ENCODE peak calls at places on chromosomes 2 and 18, in seven cellular contexts. J is transverse colon, W is IMR-90, K is ovary, N is lower leg skin, R is stomach, T is NB4. L is an unnamed sample.

GRCh38 chr2:233711312-233712008 is 1.2 kb upstream of the UGT1A5 start:
- DNase-seq in J (peak; percentile 87), N (peak; percentile 92), T (peak; percentile 71), K (peak; percentile 71), R (peak; percentile 88), W (peak; percentile 73), L (peak; percentile 19)

GRCh38 chr2:206863196-206863595 is 76.1 kb upstream of the CPO start:
- DNase-seq in W (no peak), T (no peak), J (no peak), R (no peak), N (no peak), K (no peak), L (peak; percentile 29)

GRCh38 chr2:216713691-216714411 is 18.5 kb upstream of the IGFBP5 start:
- DNase-seq in T (no peak), J (no peak), N (peak; percentile 91), K (peak; percentile 74), R (no peak), W (peak; percentile 93), L (no peak)

GRCh38 chr18:22102948-22103663 is 66.3 kb upstream of the GATA6 start:
- DNase-seq in K (no peak), J (no peak), W (no peak), T (peak; percentile 40), N (peak; percentile 28), R (no peak), L (no peak)

GRCh38 chr2:23614701-23615100 is 229.7 kb downstream of the KLHL29 start:
- DNase-seq in W (no peak), R (no peak), T (peak; percentile 87), J (no peak), N (no peak), K (no peak), L (no peak)

GRCh38 chr2:85675427-85675826 is 7.4 kb upstream of the SFTPB start:
- DNase-seq in R (no peak), N (peak; percentile 66), T (no peak), J (no peak), W (no peak), K (no peak), L (no peak)

GRCh38 chr2:201130524-201131186 is 14.7 kb downstream of the CFLAR start:
- DNase-seq in R (no peak), N (no peak), J (no peak), W (peak; percentile 91), T (peak; percentile 57), K (no peak), L (peak; percentile 60)

GRCh38 chr2:172397136-172397825 is 30.1 kb upstream of the ITGA6 start:
- DNase-seq in N (no peak), K (peak; percentile 46), R (no peak), T (no peak), W (no peak), J (no peak), L (no peak)

GRCh38 chr18:79520473-79521390 is 125.0 kb downstream of the NFATC1 start:
- DNase-seq in K (no peak), N (no peak), T (no peak), J (no peak), W (no peak), R (no peak), L (no peak)

GRCh38 chr18:8750954-8751415 is 45.6 kb downstream of the MTCL1 start:
- DNase-seq in T (no peak), N (no peak), K (peak; percentile 56), R (no peak), J (peak; percentile 35), W (peak; percentile 96), L (no peak)

GRCh38 chr2:142112648-142113278 is 18.1 kb downstream of the LRP1B start:
- DNase-seq in T (peak; percentile 31), K (no peak), R (no peak), J (no peak), W (peak; percentile 48), N (no peak), L (no peak)

GRCh38 chr2:12240216-12240615 is 476.5 kb upstream of the TRIB2 start:
- DNase-seq in T (peak; percentile 49), N (no peak), J (no peak), K (no peak), W (no peak), R (no peak), L (no peak)

GRCh38 chr18:50401888-50402287 is 27.0 kb downstream of the SKA1 start:
- DNase-seq in T (no peak), N (no peak), R (peak; percentile 76), W (peak; percentile 7), K (peak; percentile 69), J (peak; percentile 64), L (no peak)

GRCh38 chr2:217853301-217853881 is 149.4 kb downstream of the TNS1 start:
- DNase-seq in J (no peak), T (no peak), R (no peak), N (peak; percentile 93), K (no peak), W (peak; percentile 69), L (peak; percentile 78)

GRCh38 chr18:26436176-26437031 is 111.9 kb downstream of the KCTD1 start:
- DNase-seq in R (no peak), N (no peak), T (no peak), W (peak; percentile 89), J (no peak), K (no peak), L (no peak)

GRCh38 chr2:64645014-64645418 is 8.7 kb downstream of the SERTAD2 start:
- DNase-seq in J (peak; percentile 63), N (peak; percentile 87), K (peak; percentile 75), T (peak; percentile 94), R (peak; percentile 52), W (peak; percentile 68), L (peak; percentile 51)

GRCh38 chr2:167908786-167909185 is 338.6 kb downstream of the STK39 start:
- DNase-seq in W (no peak), R (no peak), T (peak; percentile 27), J (no peak), K (no peak), N (no peak), L (no peak)

GRCh38 chr2:75560022-75560767 is 544 bp downstream of the EVA1A start:
- DNase-seq in J (no peak), T (no peak), K (peak; percentile 40), W (peak; percentile 38), N (peak; percentile 86), R (no peak), L (no peak)

GRCh38 chr2:68250196-68250595 is 2.1 kb downstream of the PPP3R1 start:
- DNase-seq in W (no peak), K (no peak), T (peak; percentile 50), N (no peak), J (no peak), R (no peak), L (no peak)
- H3K4me3 ChIP-seq in W (peak overlapping the region; percentile 98), K (peak overlapping the region; percentile 82), T (peak overlapping the region; percentile 84), N (no peak overlapping the region), J (no peak overlapping the region), R (peak overlapping the region; percentile 85), L (peak overlapping the region; percentile 84)

GRCh38 chr2:132038179-132038882 is 123.4 kb downstream of the ANKRD30BL start:
- DNase-seq in T (peak; percentile 3), R (no peak), J (no peak), N (no peak), W (no peak), K (no peak), L (no peak)
- TF ChIP-seq POLR2A in T (no peak), R (no peak), J (no peak), N (no peak), W (no peak), K (no peak), L (no peak)

GRCh38 chr2:235094457-235094856 is 142.6 kb downstream of the SH3BP4 start:
- DNase-seq in K (no peak), W (no peak), R (no peak), T (no peak), J (no peak), N (no peak), L (no peak)
- H3K4me3 ChIP-seq in K (no peak overlapping the region), W (no peak overlapping the region), R (no peak overlapping the region), T (no peak overlapping the region), J (no peak overlapping the region), N (no peak overlapping the region), L (no peak overlapping the region)

GRCh38 chr2:68907232-68907922 is 36.2 kb upstream of the BMP10 start:
- DNase-seq in K (no peak), W (no peak), T (peak; percentile 39), J (no peak), R (no peak), N (no peak), L (no peak)
- TF ChIP-seq POLR2A in K (no peak), W (no peak), T (no peak), J (no peak), R (no peak), N (no peak), L (no peak)

DNA sequence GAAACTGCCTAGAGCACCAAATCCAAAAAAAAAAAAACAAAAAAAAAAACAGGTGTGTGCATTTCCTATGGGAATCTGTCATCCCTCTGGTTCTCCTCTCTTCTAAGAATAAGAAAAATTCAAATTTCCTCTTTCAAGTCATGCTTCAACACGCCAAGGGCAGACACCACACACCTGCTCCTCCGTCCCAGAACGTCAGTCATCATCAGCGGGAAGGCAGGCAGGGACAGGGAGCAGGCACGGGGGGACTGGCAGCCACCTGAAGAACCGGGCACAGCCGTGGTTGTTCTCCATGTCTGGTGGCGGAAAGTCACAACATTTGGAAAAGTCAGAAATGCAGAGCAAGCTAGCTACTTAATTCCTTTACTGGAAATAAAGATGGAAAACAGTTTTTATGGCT is 214.8 kb downstream of the IKZF2 start:
- DNase-seq in J (no peak), R (no peak), T (no peak), K (no peak), N (no peak), W (no peak), L (peak; percentile 26)
- H3K4me3 ChIP-seq in J (no peak overlapping the region), R (no peak overlapping the region), T (no peak overlapping the region), K (no peak overlapping the region), N (no peak overlapping the region), W (no peak overlapping the region), L (no peak overlapping the region)